ENCODE peak calls at places on chromosomes 2 and 18, in eight cellular contexts. K is adrenal gland; J is CD8-positive, alpha-beta T cell; Z is Panc1; C is fibroblast of lung; M is CD8-positive, alpha-beta memory T cell; N is hepatocyte; A is cardiac muscle cell. T is an unnamed sample. For H3K4me1 and H3K9me3, the result is how much of the 10 kb centered on the place peaks cover.

GRCh38 chr2:105327690-105328089 is 1.8 kb downstream of the TGFBRAP1 start:
- DNase-seq in N (no peak), Z (no peak), M (no peak), J (no peak), A (no peak), K (no peak), C (no peak), T (no peak)

GRCh38 chr2:229313591-229313990 is 42.5 kb upstream of the PID1 start:
- DNase-seq in M (no peak), C (peak), N (no peak), A (peak), K (no peak), J (no peak), Z (no peak), T (no peak)

GRCh38 chr2:79369127-79369526 is 143.7 kb upstream of the CTNNA2 start:
- DNase-seq in M (no peak), C (no peak), K (no peak), J (no peak), N (no peak), A (no peak), Z (no peak), T (no peak)

GRCh38 chr18:23825496-23825895 is 136.2 kb downstream of the LAMA3 start:
- DNase-seq in N (no peak), J (no peak), Z (no peak), A (peak), C (no peak), M (no peak), K (no peak), T (no peak)

GRCh38 chr2:219575566-219576504 is 3.7 kb downstream of the INHA start:
- DNase-seq in A (no peak), Z (no peak), K (no peak), N (no peak), M (no peak), C (no peak), J (no peak), T (no peak)

GRCh38 chr2:54471221-54471711 is 15.1 kb downstream of the SPTBN1 start:
- DNase-seq in N (peak), Z (no peak), A (peak), C (peak), M (no peak), J (no peak), K (peak), T (peak)

GRCh38 chr2:204571911-204572310 is 26.6 kb downstream of the PARD3B start:
- DNase-seq in Z (no peak), J (no peak), C (no peak), K (no peak), A (no peak), M (no peak), N (no peak), T (no peak)

GRCh38 chr18:3340682-3341097 is 78.8 kb downstream of the MYL12B start:
- DNase-seq in A (peak), J (no peak), M (no peak), Z (no peak), C (no peak), K (no peak), N (peak), T (no peak)

GRCh38 chr2:207066784-207067460 is 98.8 kb downstream of the KLF7 start:
- DNase-seq in A (no peak), J (no peak), M (no peak), C (peak), Z (no peak), N (no peak), K (no peak), T (no peak)

GRCh38 chr2:138234265-138234664 is 267.3 kb upstream of the SPOPL start:
- DNase-seq in N (no peak), K (no peak), C (no peak), A (no peak), J (no peak), Z (no peak), M (no peak), T (no peak)

GRCh38 chr2:229539628-229540027 is 174.7 kb downstream of the DNER start:
- DNase-seq in M (no peak), C (peak), J (no peak), A (peak), N (no peak), K (no peak), Z (no peak), T (no peak)

GRCh38 chr18:11676386-11676785 is 12.7 kb upstream of the GNAL start:
- DNase-seq in N (no peak), C (no peak), J (no peak), K (no peak), Z (no peak), A (no peak), M (no peak), T (no peak)
- H3K4me3 ChIP-seq in N (no peak), C (no peak), J (no peak), K (no peak), Z (no peak), A (no peak), M (no peak), T (no peak)

GRCh38 chr18:39681061-39681460 is 2115.5 kb upstream of the CELF4 start:
- DNase-seq in Z (no peak), N (no peak), J (no peak), K (no peak), M (no peak), C (no peak), A (no peak), T (no peak)
- H3K4me1 ChIP-seq in Z (under half), N (under half), J (under half), K (under half), M (under half), C (under half), A (under half), T (under half)

GRCh38 chr2:157727693-157728092 is 99.0 kb upstream of the ACVR1C start:
- DNase-seq in J (no peak), Z (no peak), N (no peak), C (no peak), M (no peak), A (no peak), K (no peak), T (no peak)
- H3K9me3 ChIP-seq in J (under half), Z (under half), N (under half), C (under half), M (under half), A (under half), K (under half), T (under half)

DNA sequence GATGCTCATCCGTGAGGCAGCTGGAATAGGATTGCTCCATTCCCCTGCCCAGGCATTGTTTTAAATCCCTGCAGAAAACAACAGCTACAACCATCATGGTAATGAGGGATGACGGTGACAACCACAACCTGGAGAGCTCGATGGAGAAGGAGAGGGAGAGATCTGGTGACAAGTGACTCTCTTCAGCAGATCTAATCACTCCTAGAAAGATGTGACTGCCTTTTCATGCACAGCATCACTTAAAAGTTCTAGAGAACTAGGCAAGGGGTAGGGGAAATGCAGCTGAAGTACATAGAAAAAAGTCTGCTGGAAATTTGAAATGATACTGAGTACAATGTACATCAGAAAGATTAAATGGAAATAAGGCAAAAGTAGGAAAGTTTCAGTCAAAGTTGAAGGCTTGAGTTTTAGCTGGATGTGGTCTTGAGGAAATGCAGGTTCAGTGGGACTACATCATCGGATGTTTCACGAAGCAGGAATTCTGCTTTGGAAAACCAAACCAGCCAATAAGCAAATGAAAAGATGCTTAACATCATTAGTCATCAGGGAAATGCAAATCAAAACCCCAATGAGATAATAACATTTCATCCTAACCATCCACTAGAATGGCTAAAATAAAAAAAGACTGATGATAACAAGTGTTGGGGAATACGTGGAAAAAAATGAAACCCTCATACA is 6.8 kb upstream of the ARHGAP25 start:
- DNase-seq in K (no peak), Z (no peak), J (no peak), C (peak), N (no peak), M (no peak), A (no peak), T (no peak)
- H3K4me3 ChIP-seq in K (no peak), Z (no peak), J (no peak), C (no peak), N (no peak), M (no peak), A (no peak), T (no peak)

GRCh38 chr2:127637236-127637630 is 8.7 kb upstream of the GPR17 start:
- DNase-seq in A (no peak), C (no peak), N (no peak), Z (no peak), J (no peak), K (no peak), M (no peak), T (no peak)

GRCh38 chr2:127637725-127638252 is 8.2 kb upstream of the GPR17 start:
- DNase-seq in Z (no peak), J (no peak), M (no peak), N (peak), A (peak), K (no peak), C (peak), T (no peak)

GRCh38 chr2:127634626-127635379 is 11.2 kb upstream of the GPR17 start:
- DNase-seq in J (no peak), N (no peak), A (no peak), K (no peak), Z (no peak), M (no peak), C (no peak), T (no peak)

GRCh38 chr2:127635380-127636237 is 10.3 kb upstream of the GPR17 start:
- DNase-seq in N (no peak), C (no peak), A (no peak), K (no peak), J (no peak), M (no peak), Z (no peak), T (no peak)

GRCh38 chr2:127636248-127637235 is 9.4 kb upstream of the GPR17 start:
- DNase-seq in Z (no peak), J (peak), A (no peak), K (no peak), C (no peak), N (peak), M (no peak), T (no peak)
- H3K4me1 ChIP-seq in Z (under half), J (half or more), A (under half), K (under half), C (under half), N (under half), M (half or more), T (half or more)

GRCh38 chr18:51857989-51858388 is 482.0 kb upstream of the DCC start:
- DNase-seq in A (no peak), Z (no peak), J (no peak), C (no peak), M (no peak), K (no peak), N (no peak), T (no peak)
- H3K9me3 ChIP-seq in A (under half), Z (under half), J (under half), C (under half), M (under half), K (under half), N (under half), T (under half)

DNA sequence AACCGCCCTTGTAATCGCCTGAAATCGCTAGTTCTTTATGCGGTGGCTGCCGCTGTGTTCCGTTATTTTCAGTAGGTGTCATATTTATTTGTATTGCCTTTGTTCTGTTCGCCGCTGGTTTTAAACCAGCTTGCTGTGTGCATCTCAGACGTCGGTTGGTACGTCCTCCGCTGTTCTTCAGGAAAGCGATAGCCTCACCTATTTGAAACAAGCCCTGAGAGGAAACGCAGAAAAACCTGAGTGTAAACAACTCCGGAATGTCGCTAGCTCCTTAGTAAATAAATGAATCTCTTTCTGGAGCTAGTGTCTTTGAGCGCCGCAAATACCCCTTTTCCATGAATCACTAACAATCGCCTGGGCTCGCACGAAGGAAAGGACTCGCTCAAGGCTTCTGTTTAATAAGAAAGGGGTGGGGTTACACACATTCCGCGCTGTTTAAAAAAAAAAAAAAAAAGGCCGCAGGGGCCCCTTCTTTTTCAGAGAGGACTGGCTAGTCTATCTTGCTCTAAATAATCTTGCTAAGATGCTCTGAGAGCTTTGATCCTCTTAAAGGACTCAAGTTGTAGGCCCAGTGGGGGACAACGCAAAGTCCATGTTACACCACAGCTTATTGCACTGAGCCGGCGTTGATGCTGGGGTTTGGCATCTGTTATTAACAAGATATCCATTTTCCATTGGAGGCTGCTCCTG is 3.0 kb downstream of the HOXD8 start:
- DNase-seq in N (no peak), J (no peak), K (peak), M (no peak), A (no peak), Z (no peak), C (no peak), T (no peak)
- H3K4me3 ChIP-seq in N (no peak), J (peak), K (no peak), M (peak), A (no peak), Z (peak), C (peak), T (peak)

DNA sequence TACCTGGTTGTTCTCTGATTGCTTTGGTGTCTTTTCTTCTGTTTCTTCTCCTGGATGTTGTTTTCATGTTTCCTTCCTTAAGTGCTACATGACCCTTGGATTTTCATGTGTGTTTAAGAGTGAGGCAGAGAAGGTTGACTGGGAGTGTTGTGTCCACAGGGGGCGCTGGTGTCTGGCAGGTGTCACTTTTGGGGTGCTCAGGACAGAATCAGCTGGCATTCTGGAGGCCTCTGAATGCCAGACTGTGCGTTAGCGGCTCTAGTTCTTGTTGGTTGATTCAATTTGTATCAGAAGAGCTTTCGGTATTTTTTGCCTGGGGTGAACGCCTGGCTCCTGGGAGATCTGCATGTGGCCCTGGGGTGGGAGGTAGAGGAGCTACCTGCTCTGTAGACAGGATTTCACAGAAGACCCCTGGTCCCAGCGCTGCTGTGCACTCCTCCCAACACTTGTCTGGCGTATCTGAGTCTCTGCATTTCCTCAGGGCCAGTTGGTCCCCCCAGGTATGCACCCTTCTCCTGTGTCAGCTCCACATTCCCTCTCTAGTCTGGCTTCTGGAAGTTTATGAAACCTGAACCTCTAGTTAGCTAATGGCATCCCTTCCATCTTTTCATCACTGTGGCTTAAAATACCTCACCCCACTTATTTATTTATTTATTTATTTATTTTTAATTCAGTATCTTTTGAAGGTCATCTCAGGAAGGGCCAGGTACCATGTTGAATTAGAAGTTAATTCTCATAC is 1.1 kb downstream of the GREB1 start:
- DNase-seq in C (no peak), N (no peak), K (no peak), Z (no peak), M (no peak), A (no peak), J (no peak), T (no peak)
- H3K4me1 ChIP-seq in C (under half), N (under half), K (under half), Z (under half), M (under half), A (under half), J (under half), T (under half)

DNA sequence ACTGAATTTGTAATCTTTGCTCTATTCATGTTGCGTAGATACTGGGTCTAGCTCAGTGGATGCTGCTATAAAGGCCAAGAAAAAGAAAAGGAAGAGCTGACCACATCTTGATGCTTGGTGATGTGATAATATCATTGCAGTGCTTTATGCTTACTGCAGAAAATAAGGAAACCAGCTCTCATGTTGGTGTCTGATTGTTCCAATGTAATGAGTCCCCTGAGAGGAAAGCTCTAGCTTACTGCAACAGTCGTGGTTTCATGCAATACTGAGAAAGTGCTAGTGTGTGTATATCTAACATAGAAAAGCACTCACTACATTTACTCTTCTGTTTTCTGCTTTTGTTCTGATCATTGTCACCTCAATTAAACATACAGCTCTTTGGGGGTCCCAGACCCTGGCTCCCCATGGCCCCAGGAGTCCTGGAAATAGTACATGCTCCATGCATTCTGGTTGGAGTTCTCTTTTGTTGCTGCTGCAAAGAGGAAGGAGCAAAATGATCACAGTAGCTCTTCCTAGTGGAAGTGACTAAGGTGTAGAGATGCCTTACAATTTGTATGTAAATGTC is 338.8 kb downstream of the CYRIA start:
- DNase-seq in M (no peak), A (no peak), C (no peak), K (no peak), J (no peak), N (no peak), Z (no peak), T (no peak)
- H3K9me3 ChIP-seq in M (under half), A (under half), C (under half), K (under half), J (under half), N (under half), Z (under half), T (under half)

DNA sequence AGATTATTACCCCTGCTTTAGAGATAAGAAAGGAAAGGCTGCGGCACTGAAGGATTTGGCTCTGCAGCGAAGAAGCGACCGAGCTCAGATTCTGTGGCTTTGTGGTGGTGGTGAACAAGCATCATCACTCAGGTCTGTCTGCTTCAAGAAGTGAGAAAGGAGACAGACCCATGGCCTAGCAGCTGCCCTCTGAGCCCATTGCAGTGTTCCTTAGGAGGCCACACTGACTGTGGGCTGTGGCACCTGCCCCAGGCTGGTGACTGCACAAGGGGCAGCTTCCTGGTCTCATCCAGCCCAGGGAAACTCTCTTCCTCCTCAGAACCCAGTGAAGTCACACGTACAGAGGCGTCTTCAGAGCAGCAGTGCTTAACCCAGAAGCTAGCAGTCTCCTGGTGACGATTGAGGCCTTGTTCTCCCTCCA is 22.3 kb downstream of the BIN1 start:
- DNase-seq in A (peak), C (peak), J (peak), M (peak), Z (no peak), K (no peak), N (peak), T (no peak)
- H3K4me3 ChIP-seq in A (no peak), C (no peak), J (peak), M (no peak), Z (no peak), K (no peak), N (no peak), T (no peak)

T was measured in left ventricle myocardium inferior.